ENCODE peak calls at places on chromosomes 3 and 15, in four cellular contexts. One of them, this sample, is unnamed.

GRCh38 chr15:90845201-90845949 is 23.0 kb upstream of the FURIN start:
- DNase-seq in hepatocyte: peak; percentile 82
- DNase-seq in Peyer's patch: peak; percentile 80
- DNase-seq in ascending aorta: no peak
- DNase-seq in this sample: no peak

GRCh38 chr15:63933522-63933921 is 99.8 kb upstream of the HERC1 start:
- DNase-seq in hepatocyte: no peak
- DNase-seq in Peyer's patch: peak; percentile 23
- DNase-seq in ascending aorta: no peak
- DNase-seq in this sample: no peak

GRCh38 chr15:95497681-95498080 is 832.8 kb upstream of the NR2F2 start:
- DNase-seq in hepatocyte: no peak
- DNase-seq in Peyer's patch: no peak
- DNase-seq in ascending aorta: no peak
- DNase-seq in this sample: no peak

GRCh38 chr3:77281721-77282120 is 241.8 kb downstream of the ROBO2 start:
- DNase-seq in hepatocyte: no peak
- DNase-seq in Peyer's patch: no peak
- DNase-seq in ascending aorta: no peak
- DNase-seq in this sample: no peak

GRCh38 chr3:159627229-159627628 is 361.4 kb upstream of the IL12A start:
- DNase-seq in hepatocyte: no peak
- DNase-seq in Peyer's patch: no peak
- DNase-seq in ascending aorta: no peak
- DNase-seq in this sample: no peak

GRCh38 chr3:186901135-186901734 is 29.1 kb upstream of the ST6GAL1 start:
- DNase-seq in hepatocyte: no peak
- DNase-seq in Peyer's patch: no peak
- DNase-seq in ascending aorta: no peak
- DNase-seq in this sample: no peak

GRCh38 chr3:147424325-147424910 is 15.3 kb downstream of the ZIC1 start:
- DNase-seq in hepatocyte: no peak
- DNase-seq in Peyer's patch: no peak
- DNase-seq in ascending aorta: no peak
- DNase-seq in this sample: no peak

GRCh38 chr3:6542795-6543194 is 318.1 kb upstream of the GRM7 start:
- DNase-seq in hepatocyte: no peak
- DNase-seq in Peyer's patch: no peak
- DNase-seq in ascending aorta: no peak
- DNase-seq in this sample: no peak

GRCh38 chr15:83656943-83657528 is 3.1 kb downstream of the ADAMTSL3 start:
- DNase-seq in hepatocyte: no peak
- DNase-seq in Peyer's patch: no peak
- DNase-seq in ascending aorta: no peak
- DNase-seq in this sample: no peak
- H3K27ac ChIP-seq in hepatocyte: peak overlapping the region; percentile 36
- H3K27ac ChIP-seq in Peyer's patch: no peak overlapping the region
- H3K27ac ChIP-seq in ascending aorta: no peak overlapping the region
- H3K27ac ChIP-seq in this sample: no peak overlapping the region

DNA sequence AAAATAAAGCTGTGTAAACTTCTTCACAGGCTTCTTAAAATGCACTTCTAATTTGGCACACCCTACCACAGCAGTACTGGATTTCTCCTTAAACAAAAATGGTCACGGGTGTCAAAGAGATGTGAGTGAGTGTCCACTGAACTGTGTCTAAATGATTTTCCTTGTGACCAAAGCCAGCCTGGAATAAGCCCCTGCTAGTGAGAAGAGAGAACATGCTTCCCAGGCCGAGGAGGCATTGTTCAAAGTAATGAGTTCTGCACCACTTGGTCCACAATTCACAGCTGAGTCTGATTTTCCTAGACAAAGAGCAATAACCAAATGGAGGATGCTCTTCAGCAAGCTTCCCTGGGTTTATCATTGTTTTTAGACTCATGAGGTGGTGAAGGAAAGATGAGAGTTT is 3.8 kb downstream of the PLCH1 start:
- DNase-seq in hepatocyte: no peak
- DNase-seq in Peyer's patch: no peak
- DNase-seq in ascending aorta: no peak
- DNase-seq in this sample: no peak
- H3K27ac ChIP-seq in hepatocyte: no peak overlapping the region
- H3K27ac ChIP-seq in Peyer's patch: no peak overlapping the region
- H3K27ac ChIP-seq in ascending aorta: no peak overlapping the region
- H3K27ac ChIP-seq in this sample: no peak overlapping the region

GRCh38 chr3:71325715-71326114 is 257.8 kb downstream of the FOXP1 start:
- DNase-seq in hepatocyte: no peak
- DNase-seq in Peyer's patch: no peak
- DNase-seq in ascending aorta: no peak
- DNase-seq in this sample: no peak
- H3K27ac ChIP-seq in hepatocyte: peak overlapping the region; percentile 20
- H3K27ac ChIP-seq in Peyer's patch: no peak overlapping the region
- H3K27ac ChIP-seq in ascending aorta: no peak overlapping the region
- H3K27ac ChIP-seq in this sample: no peak overlapping the region

GRCh38 chr3:86481031-86481430 is 509.9 kb downstream of the VGLL3 start:
- DNase-seq in hepatocyte: peak; percentile 51
- DNase-seq in Peyer's patch: no peak
- DNase-seq in ascending aorta: no peak
- DNase-seq in this sample: no peak
- H3K27ac ChIP-seq in hepatocyte: peak overlapping the region; percentile 78
- H3K27ac ChIP-seq in Peyer's patch: no peak overlapping the region
- H3K27ac ChIP-seq in ascending aorta: no peak overlapping the region
- H3K27ac ChIP-seq in this sample: no peak overlapping the region

GRCh38 chr3:15102833-15103232 is 3.9 kb upstream of the RBSN start:
- DNase-seq in hepatocyte: no peak
- DNase-seq in Peyer's patch: no peak
- DNase-seq in ascending aorta: no peak
- DNase-seq in this sample: no peak
- H3K27ac ChIP-seq in hepatocyte: no peak overlapping the region
- H3K27ac ChIP-seq in Peyer's patch: peak overlapping the region; percentile 50
- H3K27ac ChIP-seq in ascending aorta: peak overlapping the region; percentile 67
- H3K27ac ChIP-seq in this sample: peak overlapping the region; percentile 17

GRCh38 chr3:140777631-140778030 is 99.8 kb downstream of the TRIM42 start:
- DNase-seq in hepatocyte: no peak
- DNase-seq in Peyer's patch: no peak
- DNase-seq in ascending aorta: no peak
- DNase-seq in this sample: no peak
- H3K27ac ChIP-seq in hepatocyte: no peak overlapping the region
- H3K27ac ChIP-seq in Peyer's patch: no peak overlapping the region
- H3K27ac ChIP-seq in ascending aorta: no peak overlapping the region
- H3K27ac ChIP-seq in this sample: no peak overlapping the region

GRCh38 chr15:66936864-66937245 is 128.5 kb upstream of the SMAD3 start:
- DNase-seq in hepatocyte: no peak
- DNase-seq in Peyer's patch: no peak
- DNase-seq in ascending aorta: no peak
- DNase-seq in this sample: no peak

GRCh38 chr15:66939451-66940023 is 125.9 kb upstream of the SMAD3 start:
- DNase-seq in hepatocyte: no peak
- DNase-seq in Peyer's patch: no peak
- DNase-seq in ascending aorta: no peak
- DNase-seq in this sample: no peak

GRCh38 chr15:66939016-66939415 is 126.4 kb upstream of the SMAD3 start:
- DNase-seq in hepatocyte: no peak
- DNase-seq in Peyer's patch: no peak
- DNase-seq in ascending aorta: no peak
- DNase-seq in this sample: no peak

GRCh38 chr15:66937588-66937987 is 127.8 kb upstream of the SMAD3 start:
- DNase-seq in hepatocyte: no peak
- DNase-seq in Peyer's patch: no peak
- DNase-seq in ascending aorta: no peak
- DNase-seq in this sample: no peak

DNA sequence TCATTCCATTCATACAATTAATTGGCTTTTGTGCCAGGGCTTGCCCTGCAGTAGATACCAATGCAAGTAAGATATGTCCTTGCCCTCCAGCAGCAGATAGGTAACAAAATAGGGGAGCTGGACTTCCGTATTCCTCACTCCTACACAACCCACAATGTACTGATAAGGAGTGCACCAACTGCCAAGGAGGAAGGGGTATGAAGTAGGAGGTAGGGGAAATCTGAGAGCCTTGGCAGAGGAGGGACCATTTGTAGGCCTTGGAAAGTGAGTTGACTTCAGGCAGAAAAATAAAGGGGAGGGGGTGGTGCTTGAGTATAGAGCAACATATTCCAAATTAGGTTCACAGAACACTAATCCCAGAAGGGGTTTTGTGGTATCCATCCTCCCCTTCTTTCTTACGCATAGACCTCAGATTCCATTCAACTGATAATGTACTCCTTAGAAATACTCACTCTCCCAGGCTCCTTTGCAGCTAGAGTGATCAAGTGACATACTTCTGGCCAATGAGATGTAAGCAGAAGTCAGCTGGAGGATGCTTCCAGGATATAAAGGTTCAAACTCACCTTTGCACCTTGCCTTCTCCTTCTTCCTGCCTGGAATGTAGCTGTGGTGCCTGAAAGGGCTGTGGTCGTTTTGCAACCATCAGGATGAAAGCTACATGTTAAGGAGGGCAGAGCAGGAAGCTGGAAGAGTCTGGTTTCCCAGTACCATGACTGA is 127.1 kb upstream of the SMAD3 start:
- DNase-seq in hepatocyte: no peak
- DNase-seq in Peyer's patch: no peak
- DNase-seq in ascending aorta: no peak
- DNase-seq in this sample: no peak
- H3K27ac ChIP-seq in hepatocyte: no peak overlapping the region
- H3K27ac ChIP-seq in Peyer's patch: no peak overlapping the region
- H3K27ac ChIP-seq in ascending aorta: no peak overlapping the region
- H3K27ac ChIP-seq in this sample: no peak overlapping the region

DNA sequence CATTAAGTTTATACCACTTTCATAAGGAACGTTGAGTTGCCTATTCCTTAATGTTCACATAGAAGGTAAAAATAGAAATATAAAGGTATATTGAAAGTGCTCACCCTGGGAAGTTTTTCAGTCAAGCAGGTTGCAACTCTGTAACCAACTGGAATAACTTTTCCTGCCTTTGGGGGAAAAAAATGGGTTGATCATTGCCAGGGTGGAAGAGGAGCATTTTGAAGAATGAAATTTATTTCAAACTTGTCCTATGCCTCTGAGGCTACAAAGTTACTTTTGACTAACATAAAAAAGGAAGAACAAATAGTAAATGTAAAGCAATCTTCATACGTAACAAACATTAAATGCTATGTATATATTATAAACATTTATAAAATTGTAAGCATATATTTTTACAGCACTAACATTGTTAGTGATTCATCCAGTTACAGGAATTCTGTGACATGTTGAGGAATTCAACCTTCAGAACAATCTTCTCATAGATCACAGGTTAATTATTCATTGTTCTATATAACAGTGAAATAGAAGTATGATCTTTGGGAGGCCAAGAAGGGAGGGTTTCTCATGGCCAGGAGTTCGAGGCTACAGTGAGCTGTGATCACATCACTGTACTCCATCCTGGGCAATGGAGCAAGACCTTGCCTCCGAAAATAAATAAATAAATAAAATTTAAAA is 13.5 kb downstream of the EFHB start:
- DNase-seq in hepatocyte: no peak
- DNase-seq in Peyer's patch: no peak
- DNase-seq in ascending aorta: no peak
- DNase-seq in this sample: no peak
- H3K27ac ChIP-seq in hepatocyte: no peak overlapping the region
- H3K27ac ChIP-seq in Peyer's patch: no peak overlapping the region
- H3K27ac ChIP-seq in ascending aorta: no peak overlapping the region
- H3K27ac ChIP-seq in this sample: no peak overlapping the region

This sample was measured in tibial nerve.